ENCODE peak calls at places on chromosomes 12 and 14, in four cellular contexts. D is CD8-positive, alpha-beta memory T cell; F is prostate gland; N is GM19239. V is an unnamed sample.

GRCh38 chr12:132638541-132639408 is 20.2 kb downstream of the P2RX2 start:
- DNase-seq in D (no peak), F (no peak), N (no peak), V (no peak)

GRCh38 chr14:61812347-61813100 is 50.3 kb downstream of the SNAPC1 start:
- DNase-seq in D (no peak), F (no peak), N (no peak), V (no peak)

GRCh38 chr12:43884683-43885410 is 49.0 kb downstream of the TMEM117 start:
- DNase-seq in D (no peak), F (peak), N (no peak), V (no peak)

GRCh38 chr14:93510030-93510429 is 79.3 kb downstream of the UNC79 start:
- DNase-seq in D (no peak), F (no peak), N (no peak), V (no peak)

GRCh38 chr12:4037747-4038312 is 164.6 kb upstream of the PARP11 start:
- DNase-seq in D (peak), F (peak), N (no peak), V (no peak)

GRCh38 chr12:65168606-65169310 is 625 bp upstream of the LEMD3 start:
- DNase-seq in D (no peak), F (no peak), N (no peak), V (no peak)

GRCh38 chr12:61213646-61214045 is 1046.6 kb upstream of the USP15 start:
- DNase-seq in D (no peak), F (no peak), N (no peak), V (no peak)

GRCh38 chr14:80587096-80587724 is 354.3 kb downstream of the CEP128 start:
- DNase-seq in D (no peak), F (no peak), N (peak), V (peak)

GRCh38 chr12:4628406-4628805 is 20.4 kb downstream of the AKAP3 start:
- DNase-seq in D (no peak), F (no peak), N (no peak), V (no peak)

GRCh38 chr12:27400856-27401255 is 45.7 kb upstream of the SMCO2 start:
- DNase-seq in D (no peak), F (no peak), N (no peak), V (no peak)

GRCh38 chr12:108967869-108968540 is 52.9 kb downstream of the SVOP start:
- DNase-seq in D (no peak), F (no peak), N (no peak), V (no peak)

GRCh38 chr12:60070541-60070940 is 474.7 kb downstream of the SLC16A7 start:
- DNase-seq in D (no peak), F (no peak), N (no peak), V (no peak)

GRCh38 chr14:25848601-25849000 is 749.2 kb downstream of the NOVA1 start:
- DNase-seq in D (no peak), F (no peak), N (no peak), V (no peak)

GRCh38 chr14:66503532-66503931 is 4.4 kb upstream of the GPHN start:
- DNase-seq in D (no peak), F (no peak), N (no peak), V (no peak)

GRCh38 chr12:33304176-33304575 is 135.4 kb downstream of the SYT10 start:
- DNase-seq in D (no peak), F (no peak), N (no peak), V (no peak)

GRCh38 chr14:96598332-96598928 is 96.2 kb downstream of the PAPOLA start:
- DNase-seq in D (no peak), F (no peak), N (no peak), V (no peak)

GRCh38 chr14:89845346-89845745 is 109.2 kb downstream of the EFCAB11 start:
- DNase-seq in D (no peak), F (no peak), N (no peak), V (no peak)

GRCh38 chr12:13243516-13244070 is 47.1 kb downstream of the EMP1 start:
- DNase-seq in D (no peak), F (no peak), N (no peak), V (no peak)

GRCh38 chr14:23056257-23056955 is 914 bp downstream of the CDH24 start:
- DNase-seq in D (peak), F (peak), N (peak), V (no peak)

GRCh38 chr14:100288382-100289185 is 17.7 kb downstream of the SLC25A29 start:
- DNase-seq in D (no peak), F (no peak), N (no peak), V (no peak)

GRCh38 chr14:22188346-22188745 is 400.7 kb downstream of the DAD1 start:
- DNase-seq in D (no peak), F (no peak), N (no peak), V (no peak)

GRCh38 chr14:39310071-39310470 is 76.4 kb downstream of the MIA2 start:
- DNase-seq in D (no peak), F (no peak), N (no peak), V (no peak)

GRCh38 chr14:77031680-77032482 is 3.4 kb upstream of the IRF2BPL start:
- DNase-seq in D (no peak), F (no peak), N (no peak), V (no peak)

GRCh38 chr12:52146822-52147366 is 44.9 kb downstream of the KRT80 start:
- DNase-seq in D (no peak), F (no peak), N (no peak), V (no peak)

GRCh38 chr12:131591136-131591535 is 119.8 kb upstream of the SFSWAP start:
- DNase-seq in D (no peak), F (no peak), N (no peak), V (no peak)

GRCh38 chr12:84117190-84117589 is 795.4 kb downstream of the SLC6A15 start:
- DNase-seq in D (no peak), F (no peak), N (no peak), V (no peak)

GRCh38 chr12:1619599-1619998 is 9.4 kb upstream of the WNT5B start:
- DNase-seq in D (no peak), F (no peak), N (no peak), V (peak)

GRCh38 chr14:21257395-21258193 is 11.6 kb downstream of the HNRNPC start:
- DNase-seq in D (no peak), F (no peak), N (no peak), V (no peak)

GRCh38 chr14:25516838-25517237 is 466.9 kb upstream of the STXBP6 start:
- DNase-seq in D (no peak), F (no peak), N (no peak), V (no peak)

V was measured in GM12864.